ENCODE peak calls at places on chromosome 16, in six cellular contexts. J, H, I, W, G and T are unnamed samples.

GRCh38 chr16:55842369-55843104 is 9.6 kb upstream of the CES1 start:
- DNase-seq in H (no peak), G (no peak), W (no peak), J (no peak), I (no peak), T (no peak)

GRCh38 chr16:4682616-4683254 is 10.6 kb upstream of the NUDT16L1 start:
- DNase-seq in I (no peak), J (no peak), H (peak; percentile 29), G (peak; percentile 30), W (no peak), T (no peak)

GRCh38 chr16:19578378-19578851 is 22.9 kb downstream of the VPS35L start:
- DNase-seq in G (no peak), W (no peak), I (no peak), J (no peak), H (no peak), T (no peak)

GRCh38 chr16:12532871-12533610 is 270.6 kb downstream of the CPPED1 start:
- DNase-seq in I (no peak), W (no peak), H (peak; percentile 10), J (no peak), G (no peak), T (peak; percentile 17)

GRCh38 chr16:83420206-83420760 is 387.5 kb upstream of the HSBP1 start:
- DNase-seq in J (no peak), G (no peak), W (no peak), I (no peak), H (no peak), T (no peak)

GRCh38 chr16:26667271-26667703 is 399.4 kb upstream of the C16orf82 start:
- DNase-seq in J (no peak), W (no peak), H (no peak), G (no peak), I (no peak), T (no peak)

GRCh38 chr16:30562021-30562420 is 3.8 kb upstream of the ZNF764 start:
- DNase-seq in J (no peak), G (no peak), W (no peak), I (no peak), H (no peak), T (no peak)

GRCh38 chr16:85080923-85081498 is 31.3 kb downstream of the CIBAR2 start:
- DNase-seq in H (no peak), I (no peak), G (no peak), W (no peak), J (no peak), T (no peak)

GRCh38 chr16:84115919-84116719 is 623 bp downstream of the MBTPS1 start:
- DNase-seq in G (no peak), J (no peak), I (no peak), H (no peak), W (peak; percentile 26), T (peak; percentile 52)

GRCh38 chr16:74596586-74596985 is 10.3 kb downstream of the GLG1 start:
- DNase-seq in H (no peak), G (no peak), J (no peak), W (no peak), I (no peak), T (no peak)

GRCh38 chr16:15993946-15994665 is 44.7 kb downstream of the ABCC1 start:
- DNase-seq in W (no peak), I (no peak), J (no peak), H (no peak), G (no peak), T (no peak)

GRCh38 chr16:83402160-83402794 is 405.5 kb upstream of the HSBP1 start:
- DNase-seq in H (no peak), W (no peak), J (no peak), I (no peak), G (no peak), T (no peak)

GRCh38 chr16:65702707-65703402 is 581.0 kb upstream of the CDH11 start:
- DNase-seq in H (no peak), J (no peak), G (no peak), I (no peak), W (no peak), T (no peak)

GRCh38 chr16:67661864-67662652 is 1.3 kb downstream of the PARD6A start:
- DNase-seq in W (no peak), G (no peak), J (no peak), H (no peak), I (peak; percentile 67), T (no peak)

GRCh38 chr16:5571446-5571845 is 473.9 kb upstream of the EEF2KMT start:
- DNase-seq in W (no peak), J (no peak), H (no peak), I (no peak), G (no peak), T (no peak)

GRCh38 chr16:83806036-83806435 is 1.7 kb upstream of the HSBP1 start:
- DNase-seq in W (no peak), H (no peak), G (no peak), J (no peak), I (no peak), T (no peak)

GRCh38 chr16:67967956-67968439 is 439 bp downstream of the SLC12A4 start:
- DNase-seq in J (no peak), W (no peak), I (no peak), H (peak; percentile 45), G (peak; percentile 32), T (no peak)

GRCh38 chr16:2471653-2472487 is 773 bp downstream of the NTN3 start:
- DNase-seq in W (no peak), I (no peak), J (no peak), G (no peak), H (no peak), T (no peak)

GRCh38 chr16:29962344-29962994 is 590 bp downstream of the TMEM219 start:
- DNase-seq in H (no peak), W (no peak), I (peak; percentile 62), J (no peak), G (no peak), T (no peak)

GRCh38 chr16:89031715-89032659 is 55.0 kb upstream of the CBFA2T3 start:
- DNase-seq in H (peak; percentile 60), W (peak; percentile 24), G (no peak), J (no peak), I (no peak), T (peak; percentile 57)

GRCh38 chr16:56700195-56700594 is 17.9 kb downstream of the MT1X start:
- DNase-seq in H (no peak), I (no peak), W (no peak), J (no peak), G (no peak), T (no peak)

GRCh38 chr16:2826591-2827480 is 3.3 kb upstream of the ZG16B start:
- DNase-seq in H (no peak), G (no peak), W (no peak), I (peak; percentile 54), J (no peak), T (no peak)